ENCODE peak calls at places on chromosomes 13 and 19, in eight cellular contexts. One of them, this sample, is unnamed.

GRCh38 chr13:74274946-74275345 is 140.7 kb upstream of the KLF12 start:
- DNase-seq in colonic mucosa: no peak
- DNase-seq in HCEC 1CT: no peak
- DNase-seq in stimulated activated CD8-positive, alpha-beta memory T cell treated with anti-CD3 and anti-CD28 coated beads, Interleukin-4, amount 100 ng/mL, for 1 hour: no peak
- DNase-seq in T-helper 1 cell: no peak
- DNase-seq in GM12892: no peak
- DNase-seq in mucosa of gallbladder: no peak
- DNase-seq in globus pallidus: no peak
- DNase-seq in this sample: no peak

GRCh38 chr13:76725211-76725610 is 161.0 kb downstream of the KCTD12 start:
- DNase-seq in HCEC 1CT: peak; percentile 32
- DNase-seq in mucosa of gallbladder: no peak
- DNase-seq in stimulated activated CD8-positive, alpha-beta memory T cell treated with anti-CD3 and anti-CD28 coated beads, Interleukin-4, amount 100 ng/mL, for 1 hour: no peak
- DNase-seq in GM12892: no peak
- DNase-seq in globus pallidus: no peak
- DNase-seq in colonic mucosa: no peak
- DNase-seq in T-helper 1 cell: no peak
- DNase-seq in this sample: no peak

GRCh38 chr19:38478273-38478971 is 44.9 kb downstream of the RYR1 start:
- DNase-seq in colonic mucosa: no peak
- DNase-seq in stimulated activated CD8-positive, alpha-beta memory T cell treated with anti-CD3 and anti-CD28 coated beads, Interleukin-4, amount 100 ng/mL, for 1 hour: no peak
- DNase-seq in T-helper 1 cell: no peak
- DNase-seq in mucosa of gallbladder: no peak
- DNase-seq in globus pallidus: no peak
- DNase-seq in HCEC 1CT: no peak
- DNase-seq in GM12892: no peak
- DNase-seq in this sample: peak; percentile 4

GRCh38 chr19:37007587-37008220 is 70.5 kb upstream of the ZNF420 start:
- DNase-seq in T-helper 1 cell: no peak
- DNase-seq in globus pallidus: no peak
- DNase-seq in GM12892: no peak
- DNase-seq in HCEC 1CT: no peak
- DNase-seq in stimulated activated CD8-positive, alpha-beta memory T cell treated with anti-CD3 and anti-CD28 coated beads, Interleukin-4, amount 100 ng/mL, for 1 hour: peak; percentile 17
- DNase-seq in mucosa of gallbladder: peak; percentile 68
- DNase-seq in colonic mucosa: peak; percentile 41
- DNase-seq in this sample: no peak

GRCh38 chr19:2332341-2333026 is 4.0 kb downstream of the SPPL2B start:
- DNase-seq in colonic mucosa: peak; percentile 65
- DNase-seq in globus pallidus: peak; percentile 28
- DNase-seq in T-helper 1 cell: no peak
- DNase-seq in stimulated activated CD8-positive, alpha-beta memory T cell treated with anti-CD3 and anti-CD28 coated beads, Interleukin-4, amount 100 ng/mL, for 1 hour: peak; percentile 16
- DNase-seq in GM12892: peak; percentile 69
- DNase-seq in HCEC 1CT: no peak
- DNase-seq in mucosa of gallbladder: no peak
- DNase-seq in this sample: no peak

GRCh38 chr19:48501446-48501960 is 10.1 kb downstream of the LMTK3 start:
- DNase-seq in globus pallidus: no peak
- DNase-seq in GM12892: no peak
- DNase-seq in stimulated activated CD8-positive, alpha-beta memory T cell treated with anti-CD3 and anti-CD28 coated beads, Interleukin-4, amount 100 ng/mL, for 1 hour: no peak
- DNase-seq in colonic mucosa: peak; percentile 77
- DNase-seq in HCEC 1CT: no peak
- DNase-seq in mucosa of gallbladder: peak; percentile 88
- DNase-seq in T-helper 1 cell: peak; percentile 48
- DNase-seq in this sample: no peak

GRCh38 chr19:2034729-2035589 is 16.1 kb downstream of the MKNK2 start:
- DNase-seq in colonic mucosa: peak; percentile 91
- DNase-seq in mucosa of gallbladder: peak; percentile 72
- DNase-seq in globus pallidus: no peak
- DNase-seq in GM12892: peak; percentile 73
- DNase-seq in stimulated activated CD8-positive, alpha-beta memory T cell treated with anti-CD3 and anti-CD28 coated beads, Interleukin-4, amount 100 ng/mL, for 1 hour: no peak
- DNase-seq in HCEC 1CT: peak; percentile 33
- DNase-seq in T-helper 1 cell: peak; percentile 64
- DNase-seq in this sample: no peak

GRCh38 chr19:54188224-54188871 is 1.0 kb downstream of the MBOAT7 start:
- DNase-seq in GM12892: no peak
- DNase-seq in mucosa of gallbladder: peak; percentile 51
- DNase-seq in HCEC 1CT: no peak
- DNase-seq in T-helper 1 cell: peak; percentile 54
- DNase-seq in colonic mucosa: peak; percentile 63
- DNase-seq in globus pallidus: no peak
- DNase-seq in stimulated activated CD8-positive, alpha-beta memory T cell treated with anti-CD3 and anti-CD28 coated beads, Interleukin-4, amount 100 ng/mL, for 1 hour: peak; percentile 54
- DNase-seq in this sample: peak; percentile 26

GRCh38 chr13:107266657-107267056 is 698.7 kb upstream of the ARGLU1 start:
- DNase-seq in HCEC 1CT: no peak
- DNase-seq in mucosa of gallbladder: no peak
- DNase-seq in T-helper 1 cell: no peak
- DNase-seq in colonic mucosa: no peak
- DNase-seq in stimulated activated CD8-positive, alpha-beta memory T cell treated with anti-CD3 and anti-CD28 coated beads, Interleukin-4, amount 100 ng/mL, for 1 hour: no peak
- DNase-seq in GM12892: no peak
- DNase-seq in globus pallidus: no peak
- DNase-seq in this sample: no peak

GRCh38 chr13:52794589-52794988 is 53.9 kb downstream of the PCDH8 start:
- DNase-seq in mucosa of gallbladder: no peak
- DNase-seq in T-helper 1 cell: no peak
- DNase-seq in colonic mucosa: no peak
- DNase-seq in stimulated activated CD8-positive, alpha-beta memory T cell treated with anti-CD3 and anti-CD28 coated beads, Interleukin-4, amount 100 ng/mL, for 1 hour: no peak
- DNase-seq in GM12892: no peak
- DNase-seq in globus pallidus: no peak
- DNase-seq in HCEC 1CT: no peak
- DNase-seq in this sample: no peak

GRCh38 chr19:45331411-45331810 is 8.7 kb upstream of the CKM start:
- DNase-seq in colonic mucosa: no peak
- DNase-seq in stimulated activated CD8-positive, alpha-beta memory T cell treated with anti-CD3 and anti-CD28 coated beads, Interleukin-4, amount 100 ng/mL, for 1 hour: no peak
- DNase-seq in mucosa of gallbladder: no peak
- DNase-seq in GM12892: no peak
- DNase-seq in HCEC 1CT: no peak
- DNase-seq in T-helper 1 cell: no peak
- DNase-seq in globus pallidus: no peak
- DNase-seq in this sample: no peak

GRCh38 chr19:36081894-36082293 is 27.2 kb downstream of the WDR62 start:
- DNase-seq in colonic mucosa: no peak
- DNase-seq in HCEC 1CT: no peak
- DNase-seq in mucosa of gallbladder: no peak
- DNase-seq in stimulated activated CD8-positive, alpha-beta memory T cell treated with anti-CD3 and anti-CD28 coated beads, Interleukin-4, amount 100 ng/mL, for 1 hour: no peak
- DNase-seq in T-helper 1 cell: no peak
- DNase-seq in globus pallidus: no peak
- DNase-seq in GM12892: no peak
- DNase-seq in this sample: no peak

GRCh38 chr19:52039169-52039568 is 9.5 kb downstream of the ZNF432 start:
- DNase-seq in HCEC 1CT: no peak
- DNase-seq in globus pallidus: no peak
- DNase-seq in stimulated activated CD8-positive, alpha-beta memory T cell treated with anti-CD3 and anti-CD28 coated beads, Interleukin-4, amount 100 ng/mL, for 1 hour: no peak
- DNase-seq in GM12892: no peak
- DNase-seq in mucosa of gallbladder: no peak
- DNase-seq in T-helper 1 cell: no peak
- DNase-seq in colonic mucosa: no peak
- DNase-seq in this sample: no peak

This sample was measured in AML-193.